ENCODE peak calls at places on chromosomes 12 and 14, in ten cellular contexts. N is ovary, B is endothelial cell of umbilical vein, U is testis, D is SK-N-MC, J is NCI-H1092, H is choroid plexus epithelial cell, R is NCI-H510A, T is fibroblast of pulmonary artery, X is lower leg skin. S is an unnamed sample.

GRCh38 chr12:87814625-87815024 is 214.6 kb downstream of the C12orf50 start:
- DNase-seq in H (peak; percentile 63), B (no peak), T (no peak), D (no peak), R (no peak), X (no peak), J (no peak), N (no peak), U (no peak), S (no peak)

GRCh38 chr12:2387051-2387834 is 334.5 kb downstream of the CACNA1C start:
- DNase-seq in X (peak; percentile 25), B (no peak), T (no peak), J (no peak), R (no peak), N (no peak), H (no peak), U (no peak), D (no peak), S (no peak)

GRCh38 chr12:25979059-25979458 is 20.6 kb downstream of the RASSF8 start:
- DNase-seq in T (no peak), U (no peak), B (no peak), D (no peak), H (no peak), N (no peak), X (no peak), J (no peak), R (no peak), S (no peak)

GRCh38 chr12:75960086-75960910 is 71.3 kb downstream of the PHLDA1 start:
- DNase-seq in B (no peak), X (no peak), T (no peak), R (peak; percentile 96), D (no peak), U (no peak), N (no peak), J (no peak), H (peak; percentile 13), S (no peak)

GRCh38 chr12:110253176-110253575 is 27.9 kb upstream of the ATP2A2 start:
- DNase-seq in D (no peak), J (no peak), X (peak; percentile 85), H (peak; percentile 69), R (no peak), N (peak; percentile 56), T (peak; percentile 51), U (peak; percentile 72), B (no peak), S (peak; percentile 58)

GRCh38 chr14:63512861-63513260 is 30.3 kb downstream of the PPP2R5E start:
- DNase-seq in T (no peak), J (no peak), H (no peak), N (no peak), B (no peak), U (no peak), X (no peak), D (no peak), R (no peak), S (no peak)

GRCh38 chr14:91374897-91375747 is 42.5 kb downstream of the CCDC88C start:
- DNase-seq in H (no peak), R (peak; percentile 84), D (no peak), X (no peak), N (no peak), B (no peak), T (no peak), J (peak; percentile 88), U (no peak), S (no peak)

GRCh38 chr12:121723200-121723599 is 10.6 kb downstream of the TMEM120B start:
- DNase-seq in H (no peak), J (no peak), U (no peak), D (no peak), B (no peak), N (no peak), X (no peak), T (no peak), R (no peak), S (no peak)

GRCh38 chr12:123958462-123958861 is 14.2 kb downstream of the CCDC92 start:
- DNase-seq in D (no peak), N (no peak), H (no peak), U (no peak), R (no peak), J (no peak), T (no peak), B (no peak), X (no peak), S (no peak)

GRCh38 chr14:91870001-91870400 is 2.7 kb upstream of the TC2N start:
- DNase-seq in D (no peak), U (no peak), J (no peak), T (no peak), B (no peak), H (no peak), X (no peak), N (no peak), R (no peak), S (peak; percentile 51)

GRCh38 chr12:65827827-65828231 is 3.5 kb downstream of the HMGA2 start:
- DNase-seq in T (peak; percentile 53), H (no peak), R (no peak), D (no peak), U (no peak), N (no peak), J (no peak), B (peak; percentile 64), X (no peak), S (no peak)

GRCh38 chr12:39935275-39935674 is 170.6 kb downstream of the SLC2A13 start:
- DNase-seq in X (no peak), B (peak; percentile 22), J (no peak), U (no peak), H (peak; percentile 60), D (no peak), T (peak; percentile 64), N (no peak), R (no peak), S (no peak)

GRCh38 chr12:47110011-47110541 is 30.3 kb upstream of the AMIGO2 start:
- DNase-seq in X (no peak), N (no peak), U (no peak), R (no peak), T (no peak), B (no peak), H (no peak), J (no peak), D (no peak), S (no peak)

GRCh38 chr12:46560078-46560477 is 187.5 kb upstream of the SLC38A2 start:
- DNase-seq in R (no peak), B (no peak), H (no peak), J (peak; percentile 9), N (no peak), X (no peak), U (no peak), D (no peak), T (no peak), S (no peak)

GRCh38 chr12:47207005-47207717 is 127.4 kb upstream of the AMIGO2 start:
- DNase-seq in B (peak; percentile 5), X (no peak), J (no peak), H (no peak), N (no peak), R (no peak), D (no peak), U (no peak), T (peak; percentile 21), S (peak; percentile 58)

GRCh38 chr12:47807338-47807737 is 12.4 kb downstream of the HDAC7 start:
- DNase-seq in R (no peak), T (no peak), H (no peak), D (no peak), U (peak; percentile 43), J (no peak), B (no peak), X (no peak), N (no peak), S (no peak)

GRCh38 chr14:70666364-70666691 is 24.6 kb downstream of the TTC9 start:
- DNase-seq in N (no peak), D (no peak), H (peak; percentile 52), T (no peak), J (no peak), U (no peak), R (no peak), B (no peak), X (no peak), S (no peak)